ENCODE peak calls at places on chromosomes 3 and 15, in six cellular contexts. E, S, G, C, N and I are unnamed samples.

GRCh38 chr3:52790741-52791140 is 3.9 kb upstream of the ITIH3 start:
- DNase-seq in N (no peak), S (no peak), G (no peak), E (no peak), C (no peak), I (no peak)

GRCh38 chr3:195537995-195538394 is 5.1 kb downstream of the PPP1R2 start:
- DNase-seq in N (no peak), S (no peak), G (no peak), C (peak), E (no peak), I (no peak)

GRCh38 chr3:98986073-98986472 is 84.6 kb upstream of the DCBLD2 start:
- DNase-seq in S (peak), C (no peak), N (peak), E (no peak), G (peak), I (peak)

GRCh38 chr3:66415867-66416428 is 84.9 kb downstream of the LRIG1 start:
- DNase-seq in C (no peak), N (no peak), E (no peak), G (no peak), S (no peak), I (no peak)

GRCh38 chr3:10497439-10497838 is 7.9 kb downstream of the ATP2B2 start:
- DNase-seq in S (no peak), N (no peak), G (no peak), C (no peak), E (no peak), I (no peak)

GRCh38 chr15:45645026-45645980 is 10.5 kb downstream of the SQOR start:
- DNase-seq in N (no peak), C (no peak), S (peak), E (no peak), G (peak), I (peak)

GRCh38 chr3:127373701-127374625 is 86.1 kb upstream of the PRR20G start:
- DNase-seq in E (no peak), N (no peak), C (no peak), S (no peak), G (no peak), I (peak)

GRCh38 chr3:71510485-71510884 is 73.0 kb downstream of the FOXP1 start:
- DNase-seq in S (peak), E (no peak), C (no peak), G (peak), N (no peak), I (peak)

GRCh38 chr3:115834068-115834467 is 210.8 kb downstream of the GAP43 start:
- DNase-seq in C (no peak), E (no peak), N (no peak), G (no peak), S (peak), I (peak)